ENCODE peak calls at places on chromosome 6, in seven cellular contexts. T, A, K, Z, I, Y and P are unnamed samples.

GRCh38 chr6:157242791-157243190 is 80.5 kb downstream of the TMEM242 start:
- DNase-seq in I (no peak), A (no peak), Y (no peak), T (no peak), Z (no peak), K (no peak), P (no peak)

GRCh38 chr6:77454386-77454785 is 8.9 kb downstream of the HTR1B start:
- DNase-seq in I (no peak), K (no peak), Y (no peak), Z (no peak), A (no peak), T (no peak), P (no peak)

GRCh38 chr6:149701699-149702098 is 16.2 kb downstream of the LATS1 start:
- DNase-seq in K (no peak), Y (no peak), T (no peak), I (no peak), A (peak; percentile 7), Z (no peak), P (no peak)

GRCh38 chr6:123677897-123678296 is 41.1 kb upstream of the TRDN start:
- DNase-seq in K (no peak), A (no peak), T (no peak), I (no peak), Y (no peak), Z (no peak), P (no peak)

GRCh38 chr6:160750276-160750689 is 48.2 kb downstream of the PLG start:
- DNase-seq in A (peak; percentile 58), K (no peak), T (no peak), Y (no peak), I (no peak), Z (no peak), P (no peak)

GRCh38 chr6:37675100-37675499 is 22.6 kb downstream of the MDGA1 start:
- DNase-seq in A (no peak), Z (no peak), K (no peak), T (no peak), I (no peak), Y (no peak), P (no peak)

GRCh38 chr6:31057426-31058003 is 47.2 kb downstream of the MUC22 start:
- DNase-seq in K (no peak), Y (no peak), T (peak; percentile 20), I (no peak), Z (peak; percentile 33), A (no peak), P (no peak)

GRCh38 chr6:33192671-33193602 is 670 bp upstream of the COL11A2 start:
- DNase-seq in Z (no peak), T (peak; percentile 29), A (no peak), Y (no peak), K (no peak), I (peak; percentile 82), P (no peak)

GRCh38 chr6:152496731-152497130 is 140.4 kb downstream of the SYNE1 start:
- DNase-seq in K (no peak), I (no peak), Z (no peak), A (no peak), Y (no peak), T (no peak), P (no peak)

GRCh38 chr6:119347466-119348307 is 1.9 kb downstream of the MAN1A1 start:
- DNase-seq in Z (peak; percentile 26), K (no peak), I (peak; percentile 80), Y (peak; percentile 82), A (no peak), T (no peak), P (no peak)

GRCh38 chr6:42820509-42821340 is 38.9 kb downstream of the BICRAL start:
- DNase-seq in Y (no peak), Z (no peak), T (no peak), I (no peak), A (no peak), K (no peak), P (no peak)

GRCh38 chr6:168216741-168217140 is 102.8 kb downstream of the DACT2 start:
- DNase-seq in Z (no peak), I (peak; percentile 70), K (no peak), T (peak; percentile 19), Y (no peak), A (no peak), P (no peak)

GRCh38 chr6:36320475-36320874 is 16.2 kb downstream of the BNIP5 start:
- DNase-seq in K (no peak), Y (no peak), Z (no peak), A (no peak), I (no peak), T (no peak), P (no peak)

GRCh38 chr6:43890197-43891062 is 120.4 kb downstream of the VEGFA start:
- DNase-seq in T (no peak), K (no peak), Y (no peak), I (peak; percentile 51), A (no peak), Z (no peak), P (no peak)

GRCh38 chr6:78157606-78158005 is 504.8 kb downstream of the MEI4 start:
- DNase-seq in A (peak; percentile 1), Y (no peak), K (no peak), I (no peak), T (no peak), Z (no peak), P (no peak)

GRCh38 chr6:37127961-37128862 is 41.7 kb upstream of the PIM1 start:
- DNase-seq in K (no peak), Y (no peak), T (peak; percentile 72), A (no peak), Z (no peak), I (peak; percentile 12), P (no peak)

GRCh38 chr6:18501313-18502013 is 114.3 kb downstream of the RNF144B start:
- DNase-seq in Z (peak; percentile 43), K (no peak), I (peak; percentile 89), A (no peak), Y (no peak), T (peak; percentile 93), P (no peak)

GRCh38 chr6:80445752-80446151 is 339.3 kb downstream of the BCKDHB start:
- DNase-seq in T (no peak), Z (no peak), I (no peak), Y (no peak), A (no peak), K (no peak), P (no peak)

GRCh38 chr6:33717857-33718552 is 6.5 kb upstream of the UQCC2 start:
- DNase-seq in A (no peak), Z (no peak), T (peak; percentile 29), Y (no peak), K (no peak), I (no peak), P (no peak)

GRCh38 chr6:157650261-157650640 is 172.8 kb upstream of the SNX9 start:
- DNase-seq in Y (no peak), A (no peak), Z (no peak), K (no peak), I (no peak), T (peak; percentile 20), P (no peak)

GRCh38 chr6:11903645-11904044 is 108.5 kb upstream of the HIVEP1 start:
- DNase-seq in T (no peak), I (no peak), Z (no peak), K (no peak), A (no peak), Y (no peak), P (no peak)

GRCh38 chr6:22153384-22154158 is 143.3 kb downstream of the PRL start:
- DNase-seq in K (no peak), Z (peak; percentile 27), I (no peak), T (no peak), A (no peak), Y (peak; percentile 59), P (peak; percentile 71)

GRCh38 chr6:116992546-116992945 is 115.5 kb downstream of the RFX6 start:
- DNase-seq in A (no peak), I (no peak), K (no peak), Z (no peak), Y (no peak), T (no peak), P (no peak)

GRCh38 chr6:140559458-140559857 is 1185.0 kb upstream of the CITED2 start:
- DNase-seq in Y (no peak), A (no peak), T (no peak), Z (no peak), I (no peak), K (no peak), P (no peak)

GRCh38 chr6:132142768-132143167 is 191.6 kb upstream of the CCN2 start:
- DNase-seq in Y (no peak), Z (no peak), T (peak; percentile 18), K (no peak), A (no peak), I (no peak), P (no peak)